ENCODE peak calls at places on chromosome 12, in six cellular contexts. U, N, W, L, M and D are unnamed samples.

GRCh38 chr12:62273724-62274380 is 13.6 kb downstream of the USP15 start:
- DNase-seq in U (no peak), M (no peak), N (no peak), W (no peak), L (no peak), D (no peak)

GRCh38 chr12:62597253-62597652 is 130.6 kb downstream of the MON2 start:
- DNase-seq in N (no peak), U (no peak), L (no peak), M (no peak), W (no peak), D (no peak)

GRCh38 chr12:48572326-48572725 is 2.5 kb upstream of the LALBA start:
- DNase-seq in N (no peak), W (no peak), U (no peak), L (no peak), M (no peak), D (no peak)

GRCh38 chr12:108107293-108107692 is 21.8 kb upstream of the WSCD2 start:
- DNase-seq in W (no peak), M (no peak), L (no peak), N (no peak), U (no peak), D (no peak)

GRCh38 chr12:120625557-120626419 is 14.6 kb upstream of the CABP1 start:
- DNase-seq in W (no peak), N (no peak), L (no peak), M (peak), U (no peak), D (no peak)

GRCh38 chr12:50057000-50057841 is at the start of gene ASIC1:
- DNase-seq in L (peak), M (peak), U (peak), N (peak), W (peak), D (peak)

GRCh38 chr12:1517007-1517406 is 77.4 kb downstream of the FBXL14 start:
- DNase-seq in U (no peak), W (no peak), M (peak), L (no peak), N (peak), D (no peak)

GRCh38 chr12:64679487-64679983 is 69.2 kb downstream of the RASSF3 start:
- DNase-seq in U (peak), L (peak), N (peak), M (no peak), W (no peak), D (no peak)

GRCh38 chr12:108517288-108518100 is 2.4 kb downstream of the FICD start:
- DNase-seq in M (no peak), U (no peak), L (no peak), N (no peak), W (no peak), D (no peak)

GRCh38 chr12:95096852-95097251 is 23.4 kb upstream of the NR2C1 start:
- DNase-seq in W (no peak), N (no peak), U (no peak), L (no peak), M (no peak), D (no peak)

GRCh38 chr12:47549258-47549657 is 156.6 kb downstream of the RPAP3 start:
- DNase-seq in L (no peak), W (no peak), M (no peak), N (no peak), U (no peak), D (no peak)

GRCh38 chr12:33330940-33331339 is 108.7 kb downstream of the SYT10 start:
- DNase-seq in M (no peak), U (no peak), N (no peak), L (no peak), W (no peak), D (no peak)

GRCh38 chr12:123065666-123066457 is 85.0 kb downstream of the PITPNM2 start:
- DNase-seq in U (no peak), W (no peak), M (no peak), N (no peak), L (no peak), D (no peak)

GRCh38 chr12:87520968-87521367 is 508.2 kb downstream of the C12orf50 start:
- DNase-seq in L (no peak), M (no peak), N (no peak), U (no peak), W (no peak), D (no peak)

GRCh38 chr12:98296462-98297079 is 218.8 kb upstream of the TMPO start:
- DNase-seq in N (no peak), W (no peak), M (peak), U (no peak), L (no peak), D (peak)

GRCh38 chr12:110591508-110592051 is 8.5 kb upstream of the PPTC7 start:
- DNase-seq in U (no peak), M (no peak), N (no peak), W (no peak), L (peak), D (no peak)

GRCh38 chr12:54475542-54475941 is 2.1 kb upstream of the GTSF1 start:
- DNase-seq in W (no peak), U (no peak), M (no peak), L (no peak), N (peak), D (no peak)

GRCh38 chr12:30019386-30020140 is 235.8 kb upstream of the TMTC1 start:
- DNase-seq in N (no peak), L (no peak), M (no peak), U (no peak), W (no peak), D (no peak)

GRCh38 chr12:6264402-6265037 is 46.0 kb upstream of the PLEKHG6 start:
- DNase-seq in U (no peak), L (peak), N (no peak), W (no peak), M (no peak), D (no peak)

GRCh38 chr12:123106640-123107359 is 44.1 kb downstream of the PITPNM2 start:
- DNase-seq in N (no peak), W (peak), M (no peak), L (peak), U (peak), D (no peak)

GRCh38 chr12:106170285-106170684 is 31.5 kb upstream of the NUAK1 start:
- DNase-seq in L (no peak), M (no peak), W (no peak), U (peak), N (peak), D (no peak)

GRCh38 chr12:32273712-32274111 is 125.6 kb upstream of the FGD4 start:
- DNase-seq in U (no peak), L (no peak), M (peak), N (no peak), W (peak), D (no peak)

GRCh38 chr12:107670999-107671643 is 14.5 kb upstream of the PWP1 start:
- DNase-seq in U (no peak), W (no peak), L (no peak), M (peak), N (no peak), D (no peak)

GRCh38 chr12:44626883-44627282 is 249.2 kb downstream of the NELL2 start:
- DNase-seq in W (no peak), L (no peak), U (no peak), N (no peak), M (no peak), D (no peak)

GRCh38 chr12:47022296-47022695 is 57.1 kb upstream of the PCED1B start:
- DNase-seq in W (no peak), L (no peak), M (no peak), U (no peak), N (peak), D (no peak)

GRCh38 chr12:85279449-85280137 is 427 bp upstream of the ALX1 start:
- DNase-seq in M (peak), U (peak), W (no peak), L (no peak), N (no peak), D (peak)

GRCh38 chr12:9646794-9647622 is 22.5 kb upstream of the CLEC2D start:
- DNase-seq in U (no peak), N (peak), M (no peak), L (no peak), W (no peak), D (no peak)

GRCh38 chr12:117352260-117352659 is 9.2 kb downstream of the NOS1 start:
- DNase-seq in N (no peak), W (no peak), U (no peak), M (no peak), L (no peak), D (no peak)

GRCh38 chr12:66755727-66756395 is 77.0 kb upstream of the GRIP1 start:
- DNase-seq in N (no peak), U (no peak), W (no peak), L (no peak), M (no peak), D (no peak)

GRCh38 chr12:75715323-75715644 is 203.9 kb upstream of the KRR1 start:
- DNase-seq in M (no peak), U (no peak), N (no peak), L (no peak), W (no peak), D (no peak)

GRCh38 chr12:356276-356988 is 32.7 kb downstream of the KDM5A start:
- DNase-seq in U (no peak), N (no peak), L (no peak), W (no peak), M (no peak), D (no peak)

GRCh38 chr12:40078201-40078730 is 27.6 kb downstream of the SLC2A13 start:
- DNase-seq in N (no peak), W (no peak), L (no peak), U (no peak), M (no peak), D (no peak)

GRCh38 chr12:53486730-53487487 is 12.3 kb downstream of the MAP3K12 start:
- DNase-seq in L (no peak), U (no peak), N (no peak), M (peak), W (no peak), D (no peak)

GRCh38 chr12:122508163-122508562 is 7.4 kb upstream of the ZCCHC8 start:
- DNase-seq in M (no peak), L (no peak), N (no peak), W (no peak), U (no peak), D (no peak)

GRCh38 chr12:15151141-15152091 is 69.8 kb downstream of the RERG start:
- DNase-seq in W (no peak), L (no peak), N (peak), U (no peak), M (no peak), D (no peak)

GRCh38 chr12:55226523-55226922 is 5.7 kb downstream of the OR10A7 start:
- DNase-seq in L (no peak), U (no peak), M (no peak), W (no peak), N (no peak), D (no peak)

GRCh38 chr12:45729233-45730115 is at the start of gene ARID2:
- DNase-seq in W (peak), L (peak), M (peak), N (peak), U (peak), D (peak)

GRCh38 chr12:102216086-102216691 is 18.6 kb upstream of the PMCH start:
- DNase-seq in L (no peak), N (peak), M (no peak), U (no peak), W (no peak), D (no peak)

GRCh38 chr12:111178194-111179081 is 190.5 kb downstream of the PHETA1 start:
- DNase-seq in L (no peak), N (peak), M (no peak), U (no peak), W (no peak), D (no peak)

GRCh38 chr12:43312991-43313505 is 239.0 kb downstream of the ADAMTS20 start:
- DNase-seq in U (no peak), W (no peak), M (no peak), N (no peak), L (no peak), D (no peak)

GRCh38 chr12:43315961-43316360 is 236.0 kb downstream of the ADAMTS20 start:
- DNase-seq in N (peak), U (no peak), L (no peak), W (no peak), M (no peak), D (no peak)

GRCh38 chr12:43316506-43316905 is 235.5 kb downstream of the ADAMTS20 start:
- DNase-seq in U (no peak), L (no peak), N (peak), W (no peak), M (no peak), D (no peak)

GRCh38 chr12:43317156-43317555 is 234.8 kb downstream of the ADAMTS20 start:
- DNase-seq in U (no peak), W (no peak), N (no peak), M (no peak), L (no peak), D (no peak)

DNA sequence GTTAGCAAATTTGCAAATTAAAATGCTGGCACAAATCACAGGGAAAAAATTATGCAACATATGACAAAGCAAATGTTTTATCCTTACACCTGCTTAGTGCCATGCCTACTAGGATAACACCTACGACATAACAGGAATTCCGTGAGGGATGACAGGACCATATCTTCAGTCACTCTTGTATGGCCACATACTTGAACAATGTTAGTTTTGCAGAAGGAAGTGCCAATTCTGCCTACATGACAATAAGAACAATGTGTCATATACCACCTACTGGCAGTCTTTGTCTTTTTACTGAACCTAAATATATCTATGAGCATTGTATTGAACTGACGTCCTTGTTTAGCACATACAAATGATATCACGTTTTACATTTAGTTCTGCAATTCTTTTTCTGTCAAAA is 234.0 kb downstream of the ADAMTS20 start:
- DNase-seq in L (no peak), M (no peak), N (no peak), U (no peak), W (no peak), D (no peak)
- TF ChIP-seq CTCF in L (no peak), M (no peak), N (no peak), U (no peak), W (no peak), D (no peak)

GRCh38 chr12:127363392-127363791 is 903.6 kb upstream of the TMEM132C start:
- DNase-seq in U (no peak), W (no peak), N (no peak), M (no peak), L (no peak), D (no peak)

GRCh38 chr12:127360580-127360979 is 906.4 kb upstream of the TMEM132C start:
- DNase-seq in M (no peak), L (no peak), N (no peak), U (no peak), W (no peak), D (no peak)

GRCh38 chr12:127362121-127362520 is 904.8 kb upstream of the TMEM132C start:
- DNase-seq in L (no peak), U (no peak), M (no peak), N (no peak), W (no peak), D (no peak)
- TF ChIP-seq CTCF in L (no peak), U (no peak), M (no peak), N (no peak), W (no peak), D (no peak)

DNA sequence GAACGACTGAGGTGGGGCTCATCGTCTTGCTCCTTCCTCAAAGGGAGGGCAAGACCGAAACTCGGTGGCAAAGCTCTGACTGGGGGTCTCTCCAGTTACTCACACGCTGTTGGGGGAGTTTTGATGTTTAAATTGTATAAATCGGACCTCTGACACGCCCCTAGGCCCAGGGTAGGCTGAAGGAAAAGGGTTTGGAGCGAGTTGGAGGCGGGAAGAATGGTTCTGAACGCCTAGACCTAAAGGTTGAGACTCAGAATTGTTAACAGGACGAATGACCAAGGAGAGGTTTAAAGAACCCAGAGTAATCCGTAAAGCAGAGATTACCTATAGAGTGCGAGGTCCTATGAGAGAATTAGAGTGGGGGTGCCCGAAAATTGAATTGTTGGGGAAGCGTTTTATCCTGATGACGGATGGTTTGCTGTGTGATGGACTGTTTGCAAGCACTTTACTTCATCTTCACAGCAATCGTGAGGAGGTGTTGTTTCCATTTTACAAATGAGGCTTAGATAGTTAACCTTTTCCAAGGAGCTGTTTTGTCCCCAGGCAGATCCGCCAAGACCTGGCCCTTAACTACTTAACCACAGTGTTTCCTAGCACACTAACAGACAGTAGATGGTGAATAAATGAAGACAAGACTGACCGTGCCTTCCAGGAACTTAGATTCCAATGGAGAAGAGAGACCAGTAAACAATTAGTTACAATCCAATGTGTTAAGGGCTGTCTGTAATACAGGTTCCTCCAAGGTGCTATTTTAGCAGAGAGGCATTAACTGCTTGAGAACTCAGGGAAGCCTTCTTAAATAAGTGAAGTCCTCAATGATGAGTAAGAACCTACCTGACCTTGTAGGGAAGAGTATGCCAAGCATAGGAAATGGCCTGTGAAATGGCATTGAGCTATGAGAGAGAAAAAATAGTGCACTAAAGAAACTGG is 929 bp upstream of the UBE2N start:
- DNase-seq in L (no peak), M (no peak), N (no peak), U (no peak), W (no peak), D (no peak)
- TF ChIP-seq CTCF in L (no peak), M (no peak), N (no peak), U (no peak), W (no peak), D (no peak)

DNA sequence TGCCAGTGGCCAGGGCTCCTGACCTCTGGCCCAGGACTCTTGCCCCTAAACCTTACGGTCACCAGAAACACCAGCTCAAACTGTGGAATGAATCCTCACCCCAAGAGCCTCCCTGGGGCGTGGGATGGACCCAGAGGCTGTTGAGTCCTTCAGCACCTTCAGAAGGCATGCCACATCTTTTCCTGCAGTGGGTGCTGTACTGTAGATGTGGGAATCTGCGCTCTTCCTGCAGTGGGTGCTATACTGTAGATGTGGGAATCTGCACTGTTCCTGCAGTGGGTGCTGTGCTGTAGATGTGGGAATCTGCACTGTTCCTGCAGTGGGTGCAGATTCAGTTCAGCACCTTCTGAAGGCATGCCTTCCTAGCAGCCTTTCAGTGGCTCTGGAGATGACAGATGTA is 1.2 kb downstream of the KRT82 start:
- DNase-seq in U (no peak), W (no peak), M (no peak), N (no peak), L (no peak), D (no peak)
- TF ChIP-seq CTCF in U (no peak), W (no peak), M (no peak), N (no peak), L (no peak), D (no peak)

GRCh38 chr12:20501958-20502357 is 133.6 kb downstream of the PDE3A start:
- DNase-seq in N (no peak), M (no peak), U (no peak), L (no peak), W (no peak), D (no peak)
- TF ChIP-seq CTCF in N (no peak), M (no peak), U (no peak), L (no peak), W (no peak), D (no peak)

GRCh38 chr12:80412343-80412953 is 31.6 kb upstream of the PTPRQ start:
- DNase-seq in W (no peak), N (peak), U (no peak), M (no peak), L (no peak), D (no peak)
- TF ChIP-seq CTCF in W (no peak), N (peak), U (peak), M (peak), L (peak), D (peak)

DNA sequence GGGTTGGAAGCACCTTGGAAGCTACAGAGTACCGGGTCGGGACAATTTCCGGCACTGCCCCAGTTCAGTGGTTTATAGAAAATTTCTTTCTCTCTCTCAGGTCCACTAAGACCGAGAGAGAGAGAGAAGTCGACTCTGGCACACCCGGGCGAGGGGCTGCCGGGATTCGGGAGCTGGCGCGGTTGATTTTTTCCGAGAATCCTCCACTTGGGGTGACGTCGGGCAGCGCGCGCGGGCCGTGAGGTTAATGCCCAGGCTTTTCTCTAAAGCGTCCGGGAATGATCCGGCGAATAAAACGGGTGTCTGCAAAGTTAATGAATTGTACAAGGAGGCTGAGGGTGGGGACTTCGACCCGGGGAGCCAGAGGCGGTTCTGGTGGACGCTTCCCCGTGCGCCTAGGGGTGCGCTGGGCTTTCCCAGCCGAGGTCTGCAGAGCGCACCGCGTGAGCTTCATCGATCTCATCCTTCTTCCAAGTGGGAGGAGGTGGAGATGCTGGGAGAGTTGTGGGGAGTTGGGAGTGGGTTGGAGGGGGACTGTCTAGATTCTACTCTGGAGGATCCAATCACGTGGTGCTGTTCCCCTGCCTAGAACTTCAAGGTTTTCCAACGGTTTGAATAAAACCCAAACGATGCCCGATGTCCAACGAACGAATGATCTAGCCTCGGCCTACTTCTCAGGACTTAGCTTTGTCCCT is 51.9 kb upstream of the TBX3 start:
- DNase-seq in L (no peak), U (no peak), W (no peak), M (no peak), N (no peak), D (no peak)
- TF ChIP-seq CTCF in L (no peak), U (no peak), W (no peak), M (no peak), N (no peak), D (no peak)

GRCh38 chr12:130064999-130065398 is 97.3 kb upstream of the FZD10 start:
- DNase-seq in U (no peak), L (no peak), M (peak), N (no peak), W (no peak), D (no peak)
- TF ChIP-seq CTCF in U (no peak), L (no peak), M (no peak), N (no peak), W (no peak), D (no peak)